ENCODE peak calls at places on chromosomes 2 and 18, in nine cellular contexts. One of them, this sample, is unnamed.

GRCh38 chr2:190216829-190217228 is 102.8 kb downstream of the HIBCH start:
- DNase-seq in upper lobe of left lung: peak; percentile 13
- DNase-seq in esophagus squamous epithelium: no peak
- DNase-seq in HepG2: peak; percentile 35
- DNase-seq in transverse colon: peak; percentile 33
- DNase-seq in uterus: peak; percentile 35
- DNase-seq in HCT116: no peak
- DNase-seq in Peyer's patch: no peak
- DNase-seq in ovary: peak; percentile 39
- DNase-seq in this sample: peak; percentile 40

GRCh38 chr2:239978381-239978780 is 46.8 kb downstream of the NDUFA10 start:
- DNase-seq in transverse colon: no peak
- DNase-seq in HCT116: no peak
- DNase-seq in esophagus squamous epithelium: no peak
- DNase-seq in uterus: no peak
- DNase-seq in upper lobe of left lung: no peak
- DNase-seq in ovary: no peak
- DNase-seq in Peyer's patch: no peak
- DNase-seq in HepG2: no peak
- DNase-seq in this sample: no peak

GRCh38 chr2:203623616-203624015 is 82.8 kb upstream of the CD28 start:
- DNase-seq in uterus: no peak
- DNase-seq in upper lobe of left lung: no peak
- DNase-seq in Peyer's patch: no peak
- DNase-seq in HepG2: no peak
- DNase-seq in HCT116: no peak
- DNase-seq in ovary: no peak
- DNase-seq in transverse colon: no peak
- DNase-seq in esophagus squamous epithelium: no peak
- DNase-seq in this sample: no peak

GRCh38 chr2:32805104-32806095 is 141.4 kb upstream of the LTBP1 start:
- DNase-seq in HepG2: peak; percentile 88
- DNase-seq in uterus: no peak
- DNase-seq in upper lobe of left lung: no peak
- DNase-seq in esophagus squamous epithelium: no peak
- DNase-seq in ovary: no peak
- DNase-seq in transverse colon: no peak
- DNase-seq in HCT116: peak; percentile 8
- DNase-seq in Peyer's patch: peak; percentile 51
- DNase-seq in this sample: no peak

GRCh38 chr2:54204476-54204875 is 51.6 kb downstream of the TSPYL6 start:
- DNase-seq in HepG2: peak; percentile 56
- DNase-seq in uterus: no peak
- DNase-seq in HCT116: no peak
- DNase-seq in esophagus squamous epithelium: no peak
- DNase-seq in Peyer's patch: no peak
- DNase-seq in ovary: no peak
- DNase-seq in transverse colon: no peak
- DNase-seq in upper lobe of left lung: no peak
- DNase-seq in this sample: no peak

GRCh38 chr2:170739048-170739447 is 23.9 kb downstream of the SP5 start:
- DNase-seq in upper lobe of left lung: no peak
- DNase-seq in Peyer's patch: no peak
- DNase-seq in uterus: no peak
- DNase-seq in HCT116: peak; percentile 57
- DNase-seq in esophagus squamous epithelium: no peak
- DNase-seq in HepG2: peak; percentile 54
- DNase-seq in transverse colon: no peak
- DNase-seq in ovary: no peak
- DNase-seq in this sample: no peak

GRCh38 chr2:64263315-64263714 is 119.1 kb upstream of the PELI1 start:
- DNase-seq in Peyer's patch: no peak
- DNase-seq in uterus: peak; percentile 46
- DNase-seq in upper lobe of left lung: no peak
- DNase-seq in transverse colon: no peak
- DNase-seq in ovary: no peak
- DNase-seq in HCT116: no peak
- DNase-seq in HepG2: no peak
- DNase-seq in esophagus squamous epithelium: no peak
- DNase-seq in this sample: no peak

GRCh38 chr2:23533014-23533730 is 148.2 kb downstream of the KLHL29 start:
- DNase-seq in HCT116: no peak
- DNase-seq in Peyer's patch: no peak
- DNase-seq in HepG2: no peak
- DNase-seq in upper lobe of left lung: no peak
- DNase-seq in ovary: no peak
- DNase-seq in esophagus squamous epithelium: no peak
- DNase-seq in uterus: no peak
- DNase-seq in transverse colon: no peak
- DNase-seq in this sample: no peak

GRCh38 chr2:129011466-129012061 is 692.9 kb upstream of the HS6ST1 start:
- DNase-seq in uterus: no peak
- DNase-seq in transverse colon: no peak
- DNase-seq in esophagus squamous epithelium: no peak
- DNase-seq in ovary: no peak
- DNase-seq in HepG2: no peak
- DNase-seq in Peyer's patch: no peak
- DNase-seq in HCT116: no peak
- DNase-seq in upper lobe of left lung: no peak
- DNase-seq in this sample: no peak

GRCh38 chr2:29808321-29808720 is 113.1 kb downstream of the ALK start:
- DNase-seq in ovary: no peak
- DNase-seq in Peyer's patch: no peak
- DNase-seq in uterus: no peak
- DNase-seq in transverse colon: no peak
- DNase-seq in upper lobe of left lung: no peak
- DNase-seq in HepG2: no peak
- DNase-seq in HCT116: no peak
- DNase-seq in esophagus squamous epithelium: no peak
- DNase-seq in this sample: no peak

GRCh38 chr18:75008186-75008585 is 200.8 kb downstream of the PTGR3 start:
- DNase-seq in HCT116: no peak
- DNase-seq in transverse colon: no peak
- DNase-seq in esophagus squamous epithelium: no peak
- DNase-seq in upper lobe of left lung: no peak
- DNase-seq in HepG2: no peak
- DNase-seq in uterus: no peak
- DNase-seq in Peyer's patch: no peak
- DNase-seq in ovary: no peak
- DNase-seq in this sample: no peak
- TF ChIP-seq POLR2A in HCT116: no peak
- TF ChIP-seq POLR2A in transverse colon: no peak
- TF ChIP-seq POLR2A in esophagus squamous epithelium: no peak
- TF ChIP-seq POLR2A in upper lobe of left lung: no peak
- TF ChIP-seq POLR2A in HepG2: no peak
- TF ChIP-seq POLR2A in uterus: no peak
- TF ChIP-seq POLR2A in Peyer's patch: no peak
- TF ChIP-seq POLR2A in ovary: no peak
- TF ChIP-seq POLR2A in this sample: no peak

DNA sequence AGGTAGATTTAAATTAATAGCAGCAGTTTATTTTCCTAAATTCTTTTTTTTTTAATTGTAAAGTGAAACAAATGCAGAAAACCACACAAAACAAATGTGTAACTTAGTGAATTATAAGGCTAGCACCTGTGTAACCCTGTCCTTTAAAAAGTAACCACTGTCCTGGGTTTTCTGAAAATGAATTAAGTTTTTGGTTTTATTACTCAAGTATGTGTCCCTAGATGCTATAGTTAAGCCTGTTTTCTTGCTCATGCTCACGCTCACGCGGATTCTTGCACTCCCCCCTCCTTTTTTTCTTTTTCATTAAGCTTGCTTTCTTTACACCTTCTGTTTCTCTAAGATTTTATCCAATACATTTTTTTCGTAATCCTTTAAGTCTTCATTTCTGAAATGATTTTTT is 207.7 kb upstream of the STON1 start:
- DNase-seq in HCT116: no peak
- DNase-seq in Peyer's patch: no peak
- DNase-seq in upper lobe of left lung: no peak
- DNase-seq in transverse colon: no peak
- DNase-seq in HepG2: no peak
- DNase-seq in uterus: no peak
- DNase-seq in esophagus squamous epithelium: no peak
- DNase-seq in ovary: no peak
- DNase-seq in this sample: no peak
- H3K4me1 ChIP-seq in HCT116: peaks cover 4% of the 10 kb centered on the region
- H3K4me1 ChIP-seq in Peyer's patch: peaks cover 6% of the 10 kb centered on the region
- H3K4me1 ChIP-seq in upper lobe of left lung: peaks cover 15% of the 10 kb centered on the region
- H3K4me1 ChIP-seq in transverse colon: no peaks in the 10 kb centered on the region
- H3K4me1 ChIP-seq in HepG2: peaks cover 64% of the 10 kb centered on the region
- H3K4me1 ChIP-seq in uterus: peaks cover 2% of the 10 kb centered on the region
- H3K4me1 ChIP-seq in esophagus squamous epithelium: peaks cover 41% of the 10 kb centered on the region
- H3K4me1 ChIP-seq in ovary: no peaks in the 10 kb centered on the region
- H3K4me1 ChIP-seq in this sample: no peaks in the 10 kb centered on the region

DNA sequence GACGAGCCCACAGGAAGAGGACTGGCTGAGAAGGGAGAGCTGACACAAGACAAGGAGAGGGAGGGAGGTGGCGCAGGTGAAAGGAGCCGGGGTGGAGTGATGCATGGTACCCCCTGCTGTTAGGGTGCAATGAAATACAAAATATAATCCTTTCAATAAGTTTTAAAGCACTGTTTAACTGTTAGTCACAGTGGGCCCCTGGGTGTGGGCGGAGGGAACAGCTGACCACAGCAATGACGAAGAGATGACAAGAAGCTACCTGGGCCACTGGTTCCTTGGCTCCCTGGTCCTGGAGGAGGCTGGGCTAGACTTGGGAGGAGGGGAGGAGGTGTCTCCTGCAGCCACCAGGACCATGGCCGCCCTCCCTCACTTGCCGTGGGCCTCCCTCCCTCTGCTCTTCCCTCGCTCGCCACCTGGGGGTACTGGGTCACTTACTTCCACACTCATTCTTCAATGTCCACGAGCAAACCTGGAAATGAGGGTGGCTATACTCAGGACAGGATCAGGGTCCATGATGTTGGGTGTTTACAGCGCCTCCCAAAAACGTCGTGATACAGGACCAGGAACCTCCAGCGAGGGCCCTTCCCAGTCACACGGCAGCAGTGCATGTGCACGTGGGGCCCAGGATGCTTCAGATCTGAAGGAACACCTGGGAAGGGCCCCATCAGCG is 196.1 kb downstream of the ANKRD30B start:
- DNase-seq in HepG2: no peak
- DNase-seq in Peyer's patch: peak; percentile 26
- DNase-seq in ovary: no peak
- DNase-seq in esophagus squamous epithelium: no peak
- DNase-seq in transverse colon: no peak
- DNase-seq in upper lobe of left lung: no peak
- DNase-seq in uterus: no peak
- DNase-seq in HCT116: no peak
- DNase-seq in this sample: no peak
- H3K36me3 ChIP-seq in HepG2: no peaks in the 10 kb centered on the region
- H3K36me3 ChIP-seq in Peyer's patch: no peaks in the 10 kb centered on the region
- H3K36me3 ChIP-seq in ovary: no peaks in the 10 kb centered on the region
- H3K36me3 ChIP-seq in esophagus squamous epithelium: no peaks in the 10 kb centered on the region
- H3K36me3 ChIP-seq in transverse colon: no peaks in the 10 kb centered on the region
- H3K36me3 ChIP-seq in upper lobe of left lung: no peaks in the 10 kb centered on the region
- H3K36me3 ChIP-seq in uterus: no peaks in the 10 kb centered on the region
- H3K36me3 ChIP-seq in HCT116: no peaks in the 10 kb centered on the region
- H3K36me3 ChIP-seq in this sample: no peaks in the 10 kb centered on the region

DNA sequence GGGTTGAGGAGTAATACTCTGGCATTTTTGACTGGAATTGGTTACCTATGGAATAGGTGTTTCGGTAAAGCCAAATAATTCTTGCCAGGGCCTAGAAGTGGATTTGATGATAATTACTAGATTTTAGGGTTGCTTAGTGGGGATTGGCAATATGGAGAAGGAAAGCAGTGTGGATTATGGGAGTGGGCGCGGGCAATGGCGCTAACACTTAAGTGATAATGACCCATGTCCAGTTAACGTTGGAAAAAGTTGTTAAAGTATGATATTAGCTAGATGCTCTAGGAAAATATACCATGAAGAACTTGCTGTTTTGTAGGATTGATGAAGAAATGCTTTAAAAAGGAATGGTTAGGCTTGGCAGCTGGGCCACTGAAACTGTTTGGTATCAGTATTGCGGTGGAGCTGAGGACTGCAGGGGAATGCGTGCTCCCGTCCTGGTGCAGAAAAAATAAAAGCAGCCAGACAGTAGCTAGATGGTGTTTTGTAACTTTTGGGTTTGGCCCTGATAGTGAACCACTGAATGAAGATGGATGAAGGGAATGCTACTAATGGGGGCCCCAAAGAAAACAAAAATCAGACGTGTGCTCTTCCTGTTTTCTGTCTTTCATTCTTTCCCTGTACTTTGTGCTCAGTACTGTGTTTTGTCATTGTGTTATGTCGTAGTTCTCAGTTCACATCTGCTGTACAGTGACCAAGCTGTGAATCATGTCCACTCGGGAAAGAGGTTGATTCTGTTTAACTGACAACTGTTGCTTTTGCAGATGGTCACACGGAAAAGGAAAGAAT is 937 bp downstream of the INSIG2 start:
- DNase-seq in transverse colon: peak; percentile 31
- DNase-seq in upper lobe of left lung: no peak
- DNase-seq in HepG2: peak; percentile 89
- DNase-seq in uterus: peak; percentile 15
- DNase-seq in Peyer's patch: peak; percentile 53
- DNase-seq in ovary: no peak
- DNase-seq in esophagus squamous epithelium: no peak
- DNase-seq in HCT116: no peak
- DNase-seq in this sample: peak; percentile 34
- TF ChIP-seq POLR2A in transverse colon: no peak
- TF ChIP-seq POLR2A in upper lobe of left lung: no peak
- TF ChIP-seq POLR2A in HepG2: peak; percentile 64
- TF ChIP-seq POLR2A in uterus: no peak
- TF ChIP-seq POLR2A in Peyer's patch: no peak
- TF ChIP-seq POLR2A in ovary: no peak
- TF ChIP-seq POLR2A in esophagus squamous epithelium: no peak
- TF ChIP-seq POLR2A in HCT116: no peak
- TF ChIP-seq POLR2A in this sample: no peak

This sample was measured in stomach.